ENCODE peak calls at places on chromosomes 12 and 14, in four cellular contexts. D, W, H and E are unnamed samples. For H3K9me3 and H3K79me2, the result is how much of the 10 kb centered on the place peaks cover.

GRCh38 chr12:26809611-26810298 is 23.2 kb downstream of the ITPR2 start:
- DNase-seq in D (no peak), W (no peak), H (no peak), E (no peak)

GRCh38 chr12:49297695-49298060 is 2.7 kb downstream of the PRPH start:
- DNase-seq in D (no peak), W (no peak), H (no peak), E (no peak)

GRCh38 chr12:124607681-124608425 is 40.4 kb upstream of the NCOR2 start:
- DNase-seq in D (no peak), W (no peak), H (peak), E (no peak)

GRCh38 chr14:25049559-25050493 is at the start of gene STXBP6:
- DNase-seq in D (peak), W (no peak), H (peak), E (no peak)

GRCh38 chr14:40494483-40494882 is 1062.2 kb upstream of the FBXO33 start:
- DNase-seq in D (no peak), W (no peak), H (no peak), E (no peak)

GRCh38 chr12:120485914-120486881 is 9.7 kb upstream of the DYNLL1 start:
- DNase-seq in D (no peak), W (no peak), H (no peak), E (no peak)

GRCh38 chr14:59754256-59754655 is 116.3 kb downstream of the RTN1 start:
- DNase-seq in D (no peak), W (no peak), H (peak), E (no peak)

GRCh38 chr12:11496157-11496851 is 100.9 kb upstream of the PRB2 start:
- DNase-seq in D (no peak), W (peak), H (no peak), E (no peak)

GRCh38 chr14:101851716-101852395 is 90.3 kb downstream of the PPP2R5C start:
- DNase-seq in D (no peak), W (peak), H (no peak), E (no peak)

GRCh38 chr12:93683410-93683809 is 6.2 kb downstream of the CRADD start:
- DNase-seq in D (no peak), W (no peak), H (no peak), E (no peak)

GRCh38 chr12:106091421-106091820 is 47.3 kb downstream of the NUAK1 start:
- DNase-seq in D (no peak), W (no peak), H (no peak), E (no peak)

GRCh38 chr14:75985618-75986438 is at the start of gene IFT43:
- DNase-seq in D (peak), W (peak), H (peak), E (peak)

GRCh38 chr14:96225745-96226151 is 21.1 kb downstream of the BDKRB2 start:
- DNase-seq in D (peak), W (no peak), H (peak), E (no peak)

GRCh38 chr14:100539766-100540140 is 47.5 kb downstream of the BEGAIN start:
- DNase-seq in D (no peak), W (no peak), H (no peak), E (no peak)

GRCh38 chr12:52781399-52782082 is 4.4 kb upstream of the KRT76 start:
- DNase-seq in D (no peak), W (peak), H (no peak), E (no peak)

GRCh38 chr12:97276198-97276580 is 186.4 kb upstream of the RMST start:
- DNase-seq in D (no peak), W (no peak), H (no peak), E (no peak)

GRCh38 chr12:50234347-50234746 is 49.0 kb downstream of the LIMA1 start:
- DNase-seq in D (no peak), W (peak), H (peak), E (no peak)

GRCh38 chr12:48796976-48797375 is 8.1 kb upstream of the ADCY6 start:
- DNase-seq in D (no peak), W (no peak), H (peak), E (no peak)

GRCh38 chr12:39451977-39452376 is 9.1 kb upstream of the KIF21A start:
- DNase-seq in D (no peak), W (no peak), H (no peak), E (no peak)

GRCh38 chr14:63394856-63395255 is 76.1 kb upstream of the GPHB5 start:
- DNase-seq in D (no peak), W (no peak), H (peak), E (no peak)

GRCh38 chr12:70365648-70366518 is at the start of gene KCNMB4:
- DNase-seq in D (peak), W (peak), H (peak), E (peak)

GRCh38 chr14:90757452-90757851 is 58.8 kb downstream of the TTC7B start:
- DNase-seq in D (no peak), W (no peak), H (peak), E (no peak)

GRCh38 chr12:11545438-11546330 is 103.8 kb upstream of the ETV6 start:
- DNase-seq in D (no peak), W (no peak), H (no peak), E (peak)

GRCh38 chr14:34203271-34203722 is 252.4 kb upstream of the EGLN3 start:
- DNase-seq in D (no peak), W (no peak), H (peak), E (no peak)

GRCh38 chr12:107027304-107028053 is 40.5 kb upstream of the MTERF2 start:
- DNase-seq in D (peak), W (no peak), H (peak), E (no peak)

GRCh38 chr14:50434530-50434929 is 37.8 kb upstream of the CDKL1 start:
- DNase-seq in D (no peak), W (no peak), H (no peak), E (no peak)

GRCh38 chr12:123384318-123384993 is 524 bp downstream of the KMT5A start:
- DNase-seq in D (peak), W (peak), H (peak), E (no peak)

GRCh38 chr12:30753761-30754382 is 879 bp downstream of the CAPRIN2 start:
- DNase-seq in D (peak), W (no peak), H (peak), E (no peak)

GRCh38 chr14:97791906-97792305 is 994.7 kb downstream of the VRK1 start:
- DNase-seq in D (no peak), W (no peak), H (no peak), E (no peak)

GRCh38 chr12:109949089-109949488 is 47.1 kb downstream of the GIT2 start:
- DNase-seq in D (peak), W (no peak), H (peak), E (no peak)

GRCh38 chr12:10998204-10998603 is at the start of gene TAS2R20:
- DNase-seq in D (no peak), W (no peak), H (no peak), E (no peak)

GRCh38 chr14:74964787-74965769 is 9.7 kb upstream of the PGF start:
- DNase-seq in D (no peak), W (no peak), H (peak), E (no peak)

GRCh38 chr14:30949651-30950050 is 75.3 kb downstream of the COCH start:
- DNase-seq in D (no peak), W (no peak), H (no peak), E (no peak)

GRCh38 chr12:52807544-52808470 is 6.1 kb downstream of the KRT4 start:
- DNase-seq in D (no peak), W (no peak), H (no peak), E (no peak)

GRCh38 chr12:62861586-62861985 is 73.4 kb downstream of the PPM1H start:
- DNase-seq in D (no peak), W (no peak), H (no peak), E (no peak)

GRCh38 chr14:99679996-99680395 is 4.1 kb upstream of the CYP46A1 start:
- DNase-seq in D (no peak), W (no peak), H (no peak), E (no peak)

GRCh38 chr14:79333198-79333546 is 878.1 kb downstream of the DIO2 start:
- DNase-seq in D (no peak), W (no peak), H (no peak), E (no peak)
- H3K9me3 ChIP-seq in D (under half), W (under half), H (under half), E (under half)

GRCh38 chr14:104697317-104697703 is 7.9 kb downstream of the INF2 start:
- DNase-seq in D (no peak), W (no peak), H (no peak), E (no peak)

GRCh38 chr14:104696671-104697316 is 7.4 kb downstream of the INF2 start:
- DNase-seq in D (no peak), W (no peak), H (no peak), E (no peak)

GRCh38 chr14:104698688-104699425 is 9.4 kb downstream of the INF2 start:
- DNase-seq in D (no peak), W (no peak), H (no peak), E (no peak)

GRCh38 chr14:104699426-104699748 is 10.0 kb downstream of the INF2 start:
- DNase-seq in D (no peak), W (no peak), H (no peak), E (no peak)

DNA sequence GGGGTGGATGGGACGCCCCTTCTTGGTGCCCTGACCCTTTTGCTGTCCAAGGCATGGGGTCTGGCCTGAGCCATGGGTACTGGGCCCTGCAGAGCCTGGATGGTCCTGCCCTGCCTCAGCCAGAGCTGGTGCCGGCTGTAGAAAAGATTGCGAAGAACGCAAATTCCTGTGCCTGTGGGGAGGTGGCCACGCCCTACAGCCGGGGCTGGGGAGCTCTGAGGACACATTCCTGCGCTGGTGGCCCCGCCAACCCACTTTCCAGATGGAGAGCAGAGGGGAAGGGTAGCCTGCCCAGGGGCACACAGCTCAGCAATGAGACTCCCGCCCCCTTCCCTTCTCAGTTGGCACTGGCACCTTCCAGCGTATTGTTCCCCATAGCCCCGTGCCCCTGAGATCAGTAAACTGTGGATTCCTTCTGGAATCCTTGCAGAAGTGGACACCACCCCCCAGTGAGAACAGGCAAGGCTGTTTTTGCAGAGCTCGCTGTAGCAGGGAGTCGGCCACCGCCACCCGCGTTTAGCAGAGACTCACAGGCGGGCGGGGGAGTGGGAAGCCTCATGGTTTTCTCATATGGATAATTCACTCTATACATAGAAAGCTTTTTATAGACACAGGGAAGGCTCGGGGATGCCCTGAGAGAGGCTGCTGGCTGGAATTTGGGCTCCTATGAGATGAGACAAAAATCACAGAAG is 8.6 kb downstream of the INF2 start:
- DNase-seq in D (no peak), W (no peak), H (no peak), E (no peak)
- H3K79me2 ChIP-seq in D (under half), W (under half), H (half or more), E (half or more)

GRCh38 chr12:132265056-132265800 is 64.2 kb downstream of the GALNT9 start:
- DNase-seq in D (no peak), W (no peak), H (no peak), E (no peak)

GRCh38 chr12:132263061-132263360 is 66.4 kb downstream of the GALNT9 start:
- DNase-seq in D (no peak), W (no peak), H (no peak), E (no peak)

GRCh38 chr12:132262256-132263060 is 66.9 kb downstream of the GALNT9 start:
- DNase-seq in D (no peak), W (no peak), H (no peak), E (no peak)

GRCh38 chr12:132263451-132264065 is 65.8 kb downstream of the GALNT9 start:
- DNase-seq in D (no peak), W (no peak), H (no peak), E (no peak)

GRCh38 chr12:132264086-132265010 is 65.0 kb downstream of the GALNT9 start:
- DNase-seq in D (no peak), W (no peak), H (no peak), E (no peak)
- H3K9me3 ChIP-seq in D (under half), W (under half), H (under half), E (under half)

DNA sequence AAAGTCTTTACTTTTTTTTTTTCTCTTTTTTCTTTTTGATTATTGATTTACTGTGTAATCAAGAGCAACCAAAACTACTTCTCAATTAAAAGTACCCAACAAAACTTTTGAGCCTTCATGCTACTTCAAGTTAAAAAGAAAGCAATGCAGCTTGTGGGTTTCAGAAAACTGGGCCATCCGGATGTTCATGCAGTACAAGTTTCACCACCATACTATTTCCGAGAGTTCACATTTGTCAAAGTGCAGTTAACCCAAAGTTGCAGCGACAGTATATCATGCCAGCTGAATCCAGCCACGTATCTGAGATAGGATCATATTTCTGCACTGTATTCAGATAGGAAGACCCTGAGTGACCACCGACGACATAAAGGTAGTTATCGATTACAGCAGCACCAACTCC is 33.0 kb downstream of the KLHL28 start:
- DNase-seq in D (no peak), W (no peak), H (no peak), E (no peak)
- H3K79me2 ChIP-seq in D (under half), W (under half), H (under half), E (under half)